ENCODE peak calls at places on chromosomes 3 and 15, in six cellular contexts. One of them, this sample, is unnamed.

GRCh38 chr15:38991126-38991525 is 426.5 kb upstream of the RASGRP1 start:
- DNase-seq in GM12891: no peak
- DNase-seq in H1: no peak
- DNase-seq in HepG2: peak
- DNase-seq in K562: peak
- DNase-seq in GM12878: no peak
- DNase-seq in this sample: no peak

GRCh38 chr3:142930510-142930909 is 33.0 kb downstream of the PAQR9 start:
- DNase-seq in GM12891: no peak
- DNase-seq in H1: no peak
- DNase-seq in HepG2: no peak
- DNase-seq in K562: no peak
- DNase-seq in GM12878: no peak
- DNase-seq in this sample: no peak

GRCh38 chr3:169026543-169027181 is 636.9 kb downstream of the MECOM start:
- DNase-seq in GM12891: no peak
- DNase-seq in H1: no peak
- DNase-seq in HepG2: peak
- DNase-seq in K562: no peak
- DNase-seq in GM12878: no peak
- DNase-seq in this sample: no peak

GRCh38 chr3:112637700-112638099 is 3.2 kb downstream of the CCDC80 start:
- DNase-seq in GM12891: no peak
- DNase-seq in H1: no peak
- DNase-seq in HepG2: no peak
- DNase-seq in K562: no peak
- DNase-seq in GM12878: no peak
- DNase-seq in this sample: no peak

GRCh38 chr3:859135-859534 is 233.7 kb upstream of the CNTN6 start:
- DNase-seq in GM12891: no peak
- DNase-seq in H1: no peak
- DNase-seq in HepG2: no peak
- DNase-seq in K562: no peak
- DNase-seq in GM12878: no peak
- DNase-seq in this sample: no peak

GRCh38 chr3:126654571-126655393 is at the start of gene TXNRD3:
- DNase-seq in GM12891: peak
- DNase-seq in H1: peak
- DNase-seq in HepG2: peak
- DNase-seq in K562: peak
- DNase-seq in GM12878: no peak
- DNase-seq in this sample: peak

GRCh38 chr3:177473184-177473583 is 275.9 kb upstream of the TBL1XR1 start:
- DNase-seq in GM12891: no peak
- DNase-seq in H1: no peak
- DNase-seq in HepG2: no peak
- DNase-seq in K562: no peak
- DNase-seq in GM12878: no peak
- DNase-seq in this sample: no peak

GRCh38 chr3:36942632-36943248 is 2.1 kb downstream of the TRANK1 start:
- DNase-seq in GM12891: no peak
- DNase-seq in H1: no peak
- DNase-seq in HepG2: no peak
- DNase-seq in K562: no peak
- DNase-seq in GM12878: no peak
- DNase-seq in this sample: no peak

GRCh38 chr3:32459474-32459873 is 43.2 kb downstream of the CMTM6 start:
- DNase-seq in GM12891: no peak
- DNase-seq in H1: no peak
- DNase-seq in HepG2: no peak
- DNase-seq in K562: no peak
- DNase-seq in GM12878: no peak
- DNase-seq in this sample: no peak

GRCh38 chr15:26087395-26087794 is 224.3 kb upstream of the ATP10A start:
- DNase-seq in GM12891: no peak
- DNase-seq in H1: no peak
- DNase-seq in HepG2: no peak
- DNase-seq in K562: no peak
- DNase-seq in GM12878: no peak
- DNase-seq in this sample: no peak

GRCh38 chr3:105093853-105094252 is 272.9 kb upstream of the ALCAM start:
- DNase-seq in GM12891: no peak
- DNase-seq in H1: no peak
- DNase-seq in HepG2: no peak
- DNase-seq in K562: no peak
- DNase-seq in GM12878: no peak
- DNase-seq in this sample: no peak

GRCh38 chr3:52707585-52707984 is 1.7 kb downstream of the SPCS1 start:
- DNase-seq in GM12891: no peak
- DNase-seq in H1: no peak
- DNase-seq in HepG2: no peak
- DNase-seq in K562: no peak
- DNase-seq in GM12878: peak
- DNase-seq in this sample: no peak

GRCh38 chr15:23081271-23081670 is 41.9 kb upstream of the TUBGCP5 start:
- DNase-seq in GM12891: no peak
- DNase-seq in H1: no peak
- DNase-seq in HepG2: no peak
- DNase-seq in K562: no peak
- DNase-seq in GM12878: no peak
- DNase-seq in this sample: no peak

GRCh38 chr3:159273608-159274007 is 471.8 kb downstream of the MFSD1 start:
- DNase-seq in GM12891: no peak
- DNase-seq in H1: no peak
- DNase-seq in HepG2: peak
- DNase-seq in K562: peak
- DNase-seq in GM12878: no peak
- DNase-seq in this sample: no peak

GRCh38 chr3:12687948-12688347 is 24.0 kb upstream of the RAF1 start:
- DNase-seq in GM12891: no peak
- DNase-seq in H1: no peak
- DNase-seq in HepG2: no peak
- DNase-seq in K562: no peak
- DNase-seq in GM12878: no peak
- DNase-seq in this sample: no peak

GRCh38 chr3:184480831-184481230 is 80.8 kb upstream of the EPHB3 start:
- DNase-seq in GM12891: no peak
- DNase-seq in H1: no peak
- DNase-seq in HepG2: no peak
- DNase-seq in K562: no peak
- DNase-seq in GM12878: no peak
- DNase-seq in this sample: no peak

GRCh38 chr3:142902356-142902755 is 13.5 kb upstream of the PCOLCE2 start:
- DNase-seq in GM12891: no peak
- DNase-seq in H1: no peak
- DNase-seq in HepG2: no peak
- DNase-seq in K562: no peak
- DNase-seq in GM12878: no peak
- DNase-seq in this sample: no peak

GRCh38 chr15:101017935-101018849 is 99.0 kb downstream of the LRRK1 start:
- DNase-seq in GM12891: no peak
- DNase-seq in H1: no peak
- DNase-seq in HepG2: no peak
- DNase-seq in K562: no peak
- DNase-seq in GM12878: no peak
- DNase-seq in this sample: no peak

GRCh38 chr3:142188846-142189245 is 36.5 kb downstream of the GK5 start:
- DNase-seq in GM12891: no peak
- DNase-seq in H1: no peak
- DNase-seq in HepG2: no peak
- DNase-seq in K562: peak
- DNase-seq in GM12878: no peak
- DNase-seq in this sample: no peak

GRCh38 chr3:46609074-46609735 is 3.1 kb upstream of the FAM240A start:
- DNase-seq in GM12891: no peak
- DNase-seq in H1: no peak
- DNase-seq in HepG2: no peak
- DNase-seq in K562: no peak
- DNase-seq in GM12878: no peak
- DNase-seq in this sample: no peak

GRCh38 chr3:34005886-34006285 is 207.5 kb downstream of the PDCD6IP start:
- DNase-seq in GM12891: no peak
- DNase-seq in H1: no peak
- DNase-seq in HepG2: no peak
- DNase-seq in K562: no peak
- DNase-seq in GM12878: no peak
- DNase-seq in this sample: no peak

GRCh38 chr3:154898916-154899315 is 181.2 kb upstream of the MME start:
- DNase-seq in GM12891: no peak
- DNase-seq in H1: no peak
- DNase-seq in HepG2: no peak
- DNase-seq in K562: no peak
- DNase-seq in GM12878: no peak
- DNase-seq in this sample: no peak

GRCh38 chr3:43155464-43156121 is 49.7 kb upstream of the POMGNT2 start:
- DNase-seq in GM12891: no peak
- DNase-seq in H1: peak
- DNase-seq in HepG2: peak
- DNase-seq in K562: peak
- DNase-seq in GM12878: no peak
- DNase-seq in this sample: no peak

GRCh38 chr3:119507404-119507803 is 9.1 kb downstream of the TIMMDC1 start:
- DNase-seq in GM12891: no peak
- DNase-seq in H1: no peak
- DNase-seq in HepG2: no peak
- DNase-seq in K562: no peak
- DNase-seq in GM12878: no peak
- DNase-seq in this sample: no peak

GRCh38 chr3:119508172-119508845 is 10.0 kb downstream of the TIMMDC1 start:
- DNase-seq in GM12891: no peak
- DNase-seq in H1: no peak
- DNase-seq in HepG2: no peak
- DNase-seq in K562: peak
- DNase-seq in GM12878: peak
- DNase-seq in this sample: no peak

GRCh38 chr3:119514637-119515036 is 16.3 kb downstream of the TIMMDC1 start:
- DNase-seq in GM12891: no peak
- DNase-seq in H1: no peak
- DNase-seq in HepG2: no peak
- DNase-seq in K562: no peak
- DNase-seq in GM12878: no peak
- DNase-seq in this sample: no peak

GRCh38 chr3:119510690-119511089 is 12.3 kb downstream of the TIMMDC1 start:
- DNase-seq in GM12891: no peak
- DNase-seq in H1: no peak
- DNase-seq in HepG2: peak
- DNase-seq in K562: no peak
- DNase-seq in GM12878: no peak
- DNase-seq in this sample: no peak
- TF ChIP-seq POLR2AphosphoS5 in GM12891: no peak
- TF ChIP-seq POLR2AphosphoS5 in H1: no peak
- TF ChIP-seq POLR2AphosphoS5 in HepG2: no peak
- TF ChIP-seq POLR2AphosphoS5 in K562: no peak
- TF ChIP-seq POLR2AphosphoS5 in GM12878: no peak
- TF ChIP-seq POLR2AphosphoS5 in this sample: no peak

GRCh38 chr3:11001658-11002021 is 9.1 kb downstream of the SLC6A1 start:
- DNase-seq in GM12891: no peak
- DNase-seq in H1: no peak
- DNase-seq in HepG2: no peak
- DNase-seq in K562: no peak
- DNase-seq in GM12878: no peak
- DNase-seq in this sample: no peak

GRCh38 chr3:11001020-11001657 is 8.6 kb downstream of the SLC6A1 start:
- DNase-seq in GM12891: no peak
- DNase-seq in H1: no peak
- DNase-seq in HepG2: peak
- DNase-seq in K562: peak
- DNase-seq in GM12878: no peak
- DNase-seq in this sample: no peak

GRCh38 chr3:10999516-10999915 is 7.0 kb downstream of the SLC6A1 start:
- DNase-seq in GM12891: no peak
- DNase-seq in H1: no peak
- DNase-seq in HepG2: no peak
- DNase-seq in K562: no peak
- DNase-seq in GM12878: no peak
- DNase-seq in this sample: no peak

GRCh38 chr3:11000528-11000927 is 8.0 kb downstream of the SLC6A1 start:
- DNase-seq in GM12891: no peak
- DNase-seq in H1: no peak
- DNase-seq in HepG2: no peak
- DNase-seq in K562: no peak
- DNase-seq in GM12878: no peak
- DNase-seq in this sample: no peak

DNA sequence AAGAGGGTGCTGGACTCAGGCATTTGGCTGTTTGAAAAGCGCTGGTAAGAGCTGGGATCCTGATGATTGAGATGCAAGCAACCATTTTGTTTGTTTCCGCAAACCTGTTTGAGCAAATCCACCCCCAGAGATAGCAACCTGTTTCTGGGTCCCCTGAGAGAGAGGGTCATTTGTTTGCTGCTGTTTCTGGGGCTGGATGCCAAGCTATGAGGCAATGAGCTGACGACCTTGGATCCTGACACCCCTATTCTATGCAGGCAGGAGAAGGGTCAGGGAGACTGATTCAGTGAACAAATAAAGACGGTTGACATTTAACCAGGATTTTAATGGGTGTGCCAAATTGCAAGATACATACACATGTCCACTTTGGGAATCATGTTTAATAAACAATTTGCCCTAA is 9.9 kb downstream of the SLC6A1 start:
- DNase-seq in GM12891: no peak
- DNase-seq in H1: no peak
- DNase-seq in HepG2: peak
- DNase-seq in K562: no peak
- DNase-seq in GM12878: no peak
- DNase-seq in this sample: no peak
- TF ChIP-seq TAF1 in GM12891: no peak
- TF ChIP-seq TAF1 in H1: no peak
- TF ChIP-seq TAF1 in HepG2: no peak
- TF ChIP-seq TAF1 in K562: no peak
- TF ChIP-seq TAF1 in GM12878: no peak
- TF ChIP-seq TAF1 in this sample: no peak

DNA sequence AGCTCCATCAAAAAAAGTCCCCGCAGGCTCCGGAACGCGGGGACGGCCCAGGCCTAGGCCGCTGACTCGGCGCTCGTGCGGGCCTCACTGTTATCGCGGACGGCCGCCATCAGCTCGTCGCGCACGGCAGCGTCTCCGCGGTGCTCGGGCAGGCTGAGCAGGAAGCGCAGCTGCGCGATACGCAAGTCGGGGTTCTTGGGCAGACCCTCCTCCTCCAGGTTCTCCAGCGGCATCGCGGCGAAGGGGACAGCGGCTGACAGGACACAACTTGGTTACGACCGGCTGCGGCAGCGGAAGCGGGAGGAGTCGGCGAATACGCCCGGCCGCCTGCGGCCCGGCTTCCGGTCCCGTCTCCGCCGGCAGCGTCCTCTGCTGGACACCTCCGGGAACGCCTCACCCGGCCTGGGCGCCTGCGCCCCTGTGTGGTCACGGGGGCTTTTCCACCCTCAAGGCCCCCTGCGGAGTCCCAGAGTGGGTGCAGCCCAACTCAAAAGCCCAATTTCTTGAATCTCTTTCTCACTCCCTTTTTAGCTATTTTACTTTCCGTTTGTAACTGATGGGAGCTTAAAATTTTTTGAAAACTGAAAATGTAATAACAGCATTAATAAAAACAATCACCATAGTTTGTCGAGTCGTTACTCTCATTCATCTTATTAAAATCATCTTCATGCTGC is at the start of gene PSMD6:
- DNase-seq in GM12891: peak
- DNase-seq in H1: peak
- DNase-seq in HepG2: peak
- DNase-seq in K562: peak
- DNase-seq in GM12878: peak
- DNase-seq in this sample: peak
- TF ChIP-seq POLR2A in GM12891: peak
- TF ChIP-seq POLR2A in H1: no peak
- TF ChIP-seq POLR2A in HepG2: peak
- TF ChIP-seq POLR2A in K562: peak
- TF ChIP-seq POLR2A in GM12878: peak
- TF ChIP-seq POLR2A in this sample: peak

GRCh38 chr15:62606376-62607164 is 436.0 kb upstream of the TPM1 start:
- DNase-seq in GM12891: no peak
- DNase-seq in H1: no peak
- DNase-seq in HepG2: no peak
- DNase-seq in K562: no peak
- DNase-seq in GM12878: no peak
- DNase-seq in this sample: no peak
- TF ChIP-seq POLR2AphosphoS5 in GM12891: no peak
- TF ChIP-seq POLR2AphosphoS5 in H1: no peak
- TF ChIP-seq POLR2AphosphoS5 in HepG2: no peak
- TF ChIP-seq POLR2AphosphoS5 in K562: no peak
- TF ChIP-seq POLR2AphosphoS5 in GM12878: no peak
- TF ChIP-seq POLR2AphosphoS5 in this sample: no peak

This sample was measured in GM12892.